ENCODE peak calls at places on chromosomes 4 and X, in six cellular contexts. O is H9; A is central memory CD8-positive, alpha-beta T cell; D is amniotic stem cell; P is fibroblast of the conjunctiva; F is NCI-H1694. K is an unnamed sample.

GRCh38 chrX:20217906-20218305 is 48.8 kb downstream of the RPS6KA3 start:
- DNase-seq in A (no peak), F (no peak), D (no peak), O (no peak), P (no peak), K (no peak)

GRCh38 chr4:98671131-98671530 is 12.7 kb upstream of the TSPAN5 start:
- DNase-seq in P (no peak), F (no peak), D (no peak), O (no peak), A (no peak), K (no peak)

GRCh38 chr4:72568959-72569718 is at the start of gene ADAMTS3:
- DNase-seq in D (peak), F (peak), O (peak), P (peak), A (no peak), K (no peak)

GRCh38 chr4:26490111-26490979 is at the start of gene CCKAR:
- DNase-seq in A (no peak), D (no peak), O (no peak), F (no peak), P (no peak), K (no peak)

GRCh38 chr4:137968956-137969709 is 273.0 kb downstream of the SLC7A11 start:
- DNase-seq in P (peak), F (no peak), A (no peak), D (no peak), O (no peak), K (no peak)

GRCh38 chrX:47091149-47091775 is 13.0 kb downstream of the RGN start:
- DNase-seq in P (no peak), A (no peak), O (no peak), D (no peak), F (no peak), K (no peak)

GRCh38 chr4:169335331-169335730 is 64.6 kb upstream of the SH3RF1 start:
- DNase-seq in D (no peak), O (no peak), A (no peak), F (no peak), P (no peak), K (peak)

GRCh38 chrX:2391869-2392606 is 108.7 kb downstream of the DHRSX start:
- DNase-seq in F (no peak), D (no peak), A (no peak), P (peak), O (peak), K (peak)

GRCh38 chr4:154465085-154465484 is 26.5 kb downstream of the DCHS2 start:
- DNase-seq in P (no peak), A (no peak), F (no peak), O (no peak), D (no peak), K (no peak)

GRCh38 chr4:16233569-16234177 is 7.4 kb upstream of the TAPT1 start:
- DNase-seq in D (no peak), F (no peak), A (no peak), P (no peak), O (no peak), K (no peak)

GRCh38 chr4:147511005-147511660 is 30.2 kb downstream of the EDNRA start:
- DNase-seq in F (no peak), O (no peak), D (no peak), P (no peak), A (no peak), K (no peak)

GRCh38 chrX:3252744-3253143 is 93.7 kb downstream of the MXRA5 start:
- DNase-seq in A (no peak), P (no peak), O (no peak), D (no peak), F (no peak), K (no peak)

GRCh38 chr4:89868999-89869589 is 25.6 kb upstream of the MMRN1 start:
- DNase-seq in F (no peak), D (no peak), P (no peak), A (no peak), O (no peak), K (no peak)

GRCh38 chr4:27692868-27693634 is 832.4 kb downstream of the STIM2 start:
- DNase-seq in D (no peak), F (no peak), O (no peak), A (no peak), P (no peak), K (no peak)

GRCh38 chrX:14942341-14942740 is 69.1 kb downstream of the MOSPD2 start:
- DNase-seq in P (no peak), O (no peak), A (no peak), D (no peak), F (no peak), K (no peak)

GRCh38 chr4:30866907-30867306 is 146.7 kb downstream of the PCDH7 start:
- DNase-seq in A (no peak), D (no peak), O (no peak), P (no peak), F (no peak), K (no peak)

GRCh38 chr4:124650614-124651013 is 61.9 kb downstream of the ANKRD50 start:
- DNase-seq in O (no peak), D (no peak), A (no peak), F (no peak), P (no peak), K (no peak)

GRCh38 chr4:73034896-73035295 is 34.6 kb downstream of the COX18 start:
- DNase-seq in F (no peak), O (no peak), A (no peak), D (no peak), P (no peak), K (no peak)

GRCh38 chr4:3253808-3254207 is 4.8 kb downstream of the MSANTD1 start:
- DNase-seq in D (no peak), O (peak), A (no peak), F (no peak), P (no peak), K (no peak)

GRCh38 chr4:152351080-152351479 is 184.8 kb downstream of the FBXW7 start:
- DNase-seq in P (no peak), O (no peak), D (no peak), F (no peak), A (no peak), K (no peak)

GRCh38 chr4:166675411-166675810 is 558.9 kb downstream of the SPOCK3 start:
- DNase-seq in P (peak), O (no peak), A (no peak), F (no peak), D (peak), K (no peak)

GRCh38 chrX:24838624-24839023 is 144.9 kb downstream of the POLA1 start:
- DNase-seq in F (no peak), A (no peak), D (peak), O (no peak), P (no peak), K (peak)

GRCh38 chr4:5995901-5996623 is 22.2 kb downstream of the C4orf50 start:
- DNase-seq in A (no peak), F (no peak), D (no peak), O (peak), P (no peak), K (no peak)

GRCh38 chr4:2397596-2398379 is 20.7 kb downstream of the ZFYVE28 start:
- DNase-seq in P (no peak), D (no peak), A (no peak), O (no peak), F (no peak), K (no peak)

GRCh38 chr4:110631582-110632505 is 9.0 kb upstream of the PITX2 start:
- DNase-seq in A (no peak), O (peak), D (peak), F (peak), P (peak), K (no peak)

GRCh38 chr4:76562161-76562560 is 127.1 kb downstream of the SHROOM3 start:
- DNase-seq in D (peak), A (no peak), P (peak), F (no peak), O (no peak), K (no peak)

GRCh38 chrX:55489315-55490009 is at the start of gene USP51:
- DNase-seq in P (no peak), D (no peak), A (no peak), F (no peak), O (peak), K (no peak)

GRCh38 chr4:150217192-150217591 is 138.9 kb downstream of the DCLK2 start:
- DNase-seq in P (peak), D (peak), O (no peak), F (no peak), A (no peak), K (peak)

GRCh38 chr4:6773106-6773505 is 9.4 kb upstream of the KIAA0232 start:
- DNase-seq in O (no peak), F (no peak), A (no peak), D (no peak), P (no peak), K (no peak)

GRCh38 chr4:104716584-104716983 is 221.9 kb upstream of the CXXC4 start:
- DNase-seq in O (no peak), D (no peak), F (no peak), P (no peak), A (no peak), K (no peak)

GRCh38 chrX:41596586-41596985 is 92.2 kb upstream of the GPR34 start:
- DNase-seq in F (no peak), A (no peak), O (no peak), P (no peak), D (no peak), K (no peak)

K was measured in GM04504.